ENCODE peak calls at places on chromosome 15, in nine cellular contexts. H, X, Z, B, U, G, E, O and P are unnamed samples.
A peak's percentile ranks its signal among the peaks of the same experiment; 100 is the strongest.

GRCh38 chr15:68412218-68412617 is 19.7 kb downstream of the ITGA11 start:
- DNase-seq in B (no peak), Z (no peak), O (no peak), U (no peak), E (no peak), X (no peak), G (no peak), H (no peak), P (no peak)

GRCh38 chr15:74252291-74253080 is 16.4 kb downstream of the CCDC33 start:
- DNase-seq in E (no peak), X (no peak), Z (no peak), O (no peak), B (no peak), G (no peak), U (no peak), H (no peak), P (no peak)

GRCh38 chr15:65383991-65384390 is 6.2 kb upstream of the IGDCC3 start:
- DNase-seq in G (no peak), Z (no peak), H (no peak), X (no peak), E (no peak), O (no peak), U (no peak), B (no peak), P (no peak)

GRCh38 chr15:100131321-100132224 is 210.2 kb downstream of the ADAMTS17 start:
- DNase-seq in G (peak; percentile 37), O (peak; percentile 66), Z (peak; percentile 62), E (no peak), B (no peak), U (peak; percentile 61), H (peak; percentile 23), X (no peak), P (peak; percentile 25)

GRCh38 chr15:63481105-63481810 is 23.1 kb upstream of the USP3 start:
- DNase-seq in U (no peak), B (no peak), G (no peak), E (no peak), O (no peak), Z (no peak), X (no peak), H (no peak), P (no peak)

GRCh38 chr15:40439461-40440299 is 1.1 kb upstream of the BAHD1 start:
- DNase-seq in G (peak; percentile 61), Z (peak; percentile 65), U (peak; percentile 34), E (no peak), O (peak; percentile 67), X (peak; percentile 80), B (no peak), H (no peak), P (peak; percentile 67)

GRCh38 chr15:92059036-92059970 is 205.8 kb downstream of the SLCO3A1 start:
- DNase-seq in U (no peak), G (no peak), E (no peak), Z (no peak), O (no peak), B (no peak), H (no peak), X (no peak), P (no peak)

GRCh38 chr15:83559310-83559966 is 94.5 kb upstream of the ADAMTSL3 start:
- DNase-seq in Z (no peak), X (no peak), H (peak; percentile 64), U (peak; percentile 48), O (peak; percentile 61), E (no peak), B (peak; percentile 21), G (peak; percentile 76), P (peak; percentile 65)

GRCh38 chr15:84600331-84600686 is 500 bp upstream of the ZSCAN2 start:
- DNase-seq in B (no peak), U (peak; percentile 75), H (peak; percentile 56), E (peak; percentile 37), G (peak; percentile 62), O (peak; percentile 88), Z (peak; percentile 92), X (peak; percentile 93), P (peak; percentile 39)

GRCh38 chr15:60804986-60805949 is 326.3 kb upstream of the ICE2 start:
- DNase-seq in X (no peak), U (no peak), B (no peak), Z (peak; percentile 32), E (no peak), G (no peak), H (no peak), O (peak; percentile 41), P (no peak)

GRCh38 chr15:39156166-39156565 is 424.7 kb upstream of the THBS1 start:
- DNase-seq in B (no peak), H (no peak), O (no peak), E (no peak), X (no peak), G (no peak), Z (no peak), U (no peak), P (no peak)

GRCh38 chr15:44882499-44882968 is 74.0 kb upstream of the TERB2 start:
- DNase-seq in Z (no peak), U (no peak), G (no peak), X (no peak), O (no peak), B (no peak), E (no peak), H (no peak), P (peak; percentile 54)

GRCh38 chr15:47888721-47889120 is 171.4 kb downstream of the SEMA6D start:
- DNase-seq in O (no peak), X (no peak), G (no peak), U (no peak), B (no peak), E (no peak), H (no peak), Z (no peak), P (no peak)

GRCh38 chr15:59691194-59691805 is 2.2 kb upstream of the BNIP2 start:
- DNase-seq in U (peak; percentile 28), O (peak; percentile 33), G (peak; percentile 35), E (no peak), Z (no peak), H (peak; percentile 23), X (no peak), B (no peak), P (peak; percentile 42)

GRCh38 chr15:73849641-73850040 is 23.7 kb upstream of the TBC1D21 start:
- DNase-seq in B (no peak), G (no peak), X (no peak), U (no peak), O (peak; percentile 61), Z (no peak), E (no peak), H (no peak), P (no peak)

GRCh38 chr15:35054380-35054779 is 30.7 kb downstream of the NANOGP8 start:
- DNase-seq in B (no peak), Z (no peak), X (no peak), U (no peak), G (no peak), H (no peak), E (no peak), O (no peak), P (no peak)

GRCh38 chr15:36458406-36458805 is 121.0 kb upstream of the CDIN1 start:
- DNase-seq in X (no peak), U (no peak), Z (no peak), O (no peak), B (no peak), G (no peak), E (no peak), H (no peak), P (no peak)

GRCh38 chr15:92079047-92079446 is 225.5 kb downstream of the SLCO3A1 start:
- DNase-seq in O (no peak), U (peak; percentile 15), X (no peak), G (no peak), E (no peak), H (no peak), B (no peak), Z (no peak), P (no peak)

GRCh38 chr15:60660290-60661051 is 181.5 kb upstream of the ICE2 start:
- DNase-seq in B (peak; percentile 37), H (no peak), U (no peak), G (no peak), X (no peak), E (peak; percentile 46), O (no peak), Z (no peak), P (peak; percentile 32)

GRCh38 chr15:34837246-34838016 is 42.1 kb upstream of the ACTC1 start:
- DNase-seq in G (no peak), O (no peak), E (peak; percentile 15), H (no peak), U (no peak), B (no peak), Z (no peak), X (no peak), P (no peak)

GRCh38 chr15:98647026-98647773 is 1.1 kb upstream of the IGF1R start:
- DNase-seq in B (no peak), Z (peak; percentile 81), O (peak; percentile 79), G (peak; percentile 92), U (peak; percentile 51), E (no peak), H (peak; percentile 70), X (peak; percentile 90), P (peak; percentile 89)

GRCh38 chr15:100928632-100929280 is 9.6 kb downstream of the LRRK1 start:
- DNase-seq in U (no peak), X (no peak), O (no peak), E (no peak), G (no peak), B (no peak), H (no peak), Z (no peak), P (no peak)

DNA sequence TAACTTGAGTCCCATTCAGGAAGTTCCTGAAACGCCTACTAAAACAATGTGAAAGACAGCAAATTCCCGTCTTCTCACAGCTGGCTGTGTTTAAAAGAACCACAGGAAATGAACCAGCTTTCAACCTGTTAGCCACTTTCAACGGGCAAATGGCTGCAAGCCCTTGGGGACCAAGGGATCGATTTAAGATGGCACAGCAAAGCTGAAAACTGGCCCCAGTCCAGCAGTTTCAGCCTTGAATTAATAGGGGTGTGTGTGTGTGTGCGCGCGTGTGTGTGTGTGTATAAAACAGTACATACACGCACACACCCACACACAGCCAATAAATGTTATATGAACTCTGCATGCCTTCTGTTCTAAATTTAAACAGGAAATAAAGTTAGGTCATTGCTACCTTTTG is 168.6 kb upstream of the TMCO5A start:
- DNase-seq in E (no peak), H (no peak), O (peak; percentile 19), U (no peak), G (no peak), B (no peak), X (no peak), Z (peak; percentile 59), P (no peak)
- TF ChIP-seq CTCF in E (no peak), H (no peak), O (no peak), U (no peak), G (no peak), B (no peak), X (no peak), Z (no peak), P (no peak)

GRCh38 chr15:85800460-85801123 is 5.9 kb upstream of the KLHL25 start:
- DNase-seq in Z (peak; percentile 86), G (no peak), U (peak; percentile 78), H (no peak), E (no peak), B (no peak), O (peak; percentile 97), X (peak; percentile 77), P (no peak)
- TF ChIP-seq CTCF in Z (peak; percentile 13), G (no peak), U (peak; percentile 77), H (no peak), E (no peak), B (no peak), O (peak; percentile 22), X (peak; percentile 16), P (no peak)

GRCh38 chr15:81108427-81108826 is 25.6 kb upstream of the CFAP161 start:
- DNase-seq in O (no peak), H (peak; percentile 16), U (no peak), Z (no peak), X (no peak), G (no peak), B (no peak), E (no peak), P (no peak)
- TF ChIP-seq CTCF in O (peak; percentile 21), H (peak; percentile 59), U (no peak), Z (peak; percentile 34), X (peak; percentile 55), G (peak; percentile 58), B (peak; percentile 32), E (peak; percentile 59), P (peak; percentile 43)

GRCh38 chr15:25724899-25725298 is 138.2 kb downstream of the ATP10A start:
- DNase-seq in U (no peak), H (no peak), X (no peak), Z (no peak), B (no peak), O (no peak), G (no peak), E (no peak), P (no peak)
- TF ChIP-seq CTCF in U (no peak), H (no peak), X (no peak), Z (no peak), B (no peak), O (no peak), G (no peak), E (no peak), P (no peak)